ENCODE peak calls at places on chromosomes 6 and 20, in five cellular contexts. V, A, D, C and Q are unnamed samples.

GRCh38 chr6:133991096-133991593 is 38.1 kb downstream of the TBPL1 start:
- DNase-seq in V (no peak), A (no peak), D (no peak), C (no peak), Q (no peak)

GRCh38 chr6:136582702-136583471 is 32.7 kb upstream of the MAP7 start:
- DNase-seq in V (no peak), A (no peak), D (no peak), C (no peak), Q (no peak)

GRCh38 chr6:138546733-138547185 is 47.5 kb upstream of the NHSL1 start:
- DNase-seq in V (no peak), A (no peak), D (no peak), C (no peak), Q (no peak)

GRCh38 chr6:16436550-16436949 is 198.2 kb downstream of the GMPR start:
- DNase-seq in V (no peak), A (no peak), D (no peak), C (no peak), Q (no peak)

GRCh38 chr6:154218787-154219186 is 137.8 kb downstream of the IPCEF1 start:
- DNase-seq in V (no peak), A (no peak), D (no peak), C (no peak), Q (no peak)

GRCh38 chr6:168364793-168365421 is 45.3 kb upstream of the DACT2 start:
- DNase-seq in V (no peak), A (no peak), D (no peak), C (no peak), Q (no peak)

GRCh38 chr6:44234101-44235090 is 11.0 kb downstream of the SLC29A1 start:
- DNase-seq in V (peak; percentile 61), A (peak; percentile 61), D (peak; percentile 87), C (peak; percentile 65), Q (no peak)

GRCh38 chr6:158043586-158044524 is 62.2 kb downstream of the SYNJ2 start:
- DNase-seq in V (peak; percentile 19), A (peak; percentile 67), D (no peak), C (peak; percentile 55), Q (no peak)

GRCh38 chr6:116012471-116012949 is 48.2 kb downstream of the FRK start:
- DNase-seq in V (no peak), A (no peak), D (no peak), C (peak; percentile 32), Q (no peak)

GRCh38 chr6:56816393-56816792 is 138.5 kb upstream of the BEND6 start:
- DNase-seq in V (no peak), A (no peak), D (no peak), C (no peak), Q (no peak)

GRCh38 chr6:63097222-63097621 is 114.0 kb upstream of the FKBP1C start:
- DNase-seq in V (no peak), A (no peak), D (no peak), C (no peak), Q (no peak)

GRCh38 chr20:32333181-32333987 is 24.7 kb upstream of the ASXL1 start:
- DNase-seq in V (no peak), A (no peak), D (no peak), C (no peak), Q (no peak)

GRCh38 chr6:29809249-29809648 is 18.4 kb upstream of the HLA-G start:
- DNase-seq in V (no peak), A (no peak), D (no peak), C (no peak), Q (no peak)

GRCh38 chr6:150857062-150857905 is 8.2 kb upstream of the MTHFD1L start:
- DNase-seq in V (no peak), A (no peak), D (no peak), C (no peak), Q (no peak)

GRCh38 chr6:4664911-4665310 is 111.3 kb upstream of the CDYL start:
- DNase-seq in V (no peak), A (peak; percentile 10), D (no peak), C (no peak), Q (no peak)

GRCh38 chr6:110884321-110884720 is 9.7 kb downstream of the AMD1 start:
- DNase-seq in V (no peak), A (no peak), D (no peak), C (no peak), Q (no peak)

GRCh38 chr20:23655551-23656211 is 17.9 kb upstream of the CST3 start:
- DNase-seq in V (peak; percentile 84), A (no peak), D (no peak), C (no peak), Q (no peak)

GRCh38 chr6:29651413-29652197 is 5.3 kb upstream of the MOG start:
- DNase-seq in V (no peak), A (no peak), D (peak; percentile 21), C (no peak), Q (no peak)

GRCh38 chr6:105179244-105180065 is at the start of gene POPDC3:
- DNase-seq in V (no peak), A (no peak), D (peak; percentile 78), C (peak; percentile 38), Q (no peak)

GRCh38 chr6:144341831-144342527 is 56.8 kb downstream of the UTRN start:
- DNase-seq in V (no peak), A (peak; percentile 46), D (no peak), C (no peak), Q (no peak)

GRCh38 chr6:116335612-116336011 is 35.1 kb upstream of the DSE start:
- DNase-seq in V (no peak), A (no peak), D (no peak), C (no peak), Q (no peak)

GRCh38 chr6:163460307-163460782 is 45.8 kb downstream of the QKI start:
- DNase-seq in V (no peak), A (no peak), D (peak; percentile 42), C (no peak), Q (no peak)

GRCh38 chr6:100381111-100381510 is 83.6 kb downstream of the SIM1 start:
- DNase-seq in V (no peak), A (no peak), D (no peak), C (no peak), Q (no peak)

GRCh38 chr6:147515327-147515726 is 6.8 kb downstream of the SAMD5 start:
- DNase-seq in V (no peak), A (no peak), D (no peak), C (no peak), Q (no peak)

GRCh38 chr20:13274311-13274965 is 53.4 kb downstream of the ISM1 start:
- DNase-seq in V (no peak), A (no peak), D (peak; percentile 76), C (no peak), Q (no peak)

GRCh38 chr6:156883497-156884252 is 106.5 kb downstream of the ARID1B start:
- DNase-seq in V (no peak), A (peak; percentile 61), D (no peak), C (peak; percentile 67), Q (peak; percentile 35)

GRCh38 chr6:156887623-156888269 is 110.6 kb downstream of the ARID1B start:
- DNase-seq in V (no peak), A (no peak), D (no peak), C (no peak), Q (no peak)

GRCh38 chr6:156886409-156886808 is 109.2 kb downstream of the ARID1B start:
- DNase-seq in V (no peak), A (no peak), D (no peak), C (peak; percentile 52), Q (no peak)

GRCh38 chr6:156884306-156884705 is 107.1 kb downstream of the ARID1B start:
- DNase-seq in V (no peak), A (no peak), D (no peak), C (peak; percentile 35), Q (no peak)

GRCh38 chr6:156885562-156885961 is 108.4 kb downstream of the ARID1B start:
- DNase-seq in V (no peak), A (no peak), D (no peak), C (no peak), Q (no peak)
- H3K4me1 ChIP-seq in V (peaks cover 72% of the 10 kb centered on the region), A (peaks cover 5% of the 10 kb centered on the region), D (peaks cover 69% of the 10 kb centered on the region), C (peaks cover 85% of the 10 kb centered on the region), Q (peaks cover 17% of the 10 kb centered on the region)

GRCh38 chr20:48716086-48716485 is 111.7 kb downstream of the PREX1 start:
- DNase-seq in V (no peak), A (no peak), D (no peak), C (no peak), Q (no peak)
- H3K27ac ChIP-seq in V (no peak overlapping the region), A (no peak overlapping the region), D (no peak overlapping the region), C (peak overlapping the region; percentile 8), Q (no peak overlapping the region)

DNA sequence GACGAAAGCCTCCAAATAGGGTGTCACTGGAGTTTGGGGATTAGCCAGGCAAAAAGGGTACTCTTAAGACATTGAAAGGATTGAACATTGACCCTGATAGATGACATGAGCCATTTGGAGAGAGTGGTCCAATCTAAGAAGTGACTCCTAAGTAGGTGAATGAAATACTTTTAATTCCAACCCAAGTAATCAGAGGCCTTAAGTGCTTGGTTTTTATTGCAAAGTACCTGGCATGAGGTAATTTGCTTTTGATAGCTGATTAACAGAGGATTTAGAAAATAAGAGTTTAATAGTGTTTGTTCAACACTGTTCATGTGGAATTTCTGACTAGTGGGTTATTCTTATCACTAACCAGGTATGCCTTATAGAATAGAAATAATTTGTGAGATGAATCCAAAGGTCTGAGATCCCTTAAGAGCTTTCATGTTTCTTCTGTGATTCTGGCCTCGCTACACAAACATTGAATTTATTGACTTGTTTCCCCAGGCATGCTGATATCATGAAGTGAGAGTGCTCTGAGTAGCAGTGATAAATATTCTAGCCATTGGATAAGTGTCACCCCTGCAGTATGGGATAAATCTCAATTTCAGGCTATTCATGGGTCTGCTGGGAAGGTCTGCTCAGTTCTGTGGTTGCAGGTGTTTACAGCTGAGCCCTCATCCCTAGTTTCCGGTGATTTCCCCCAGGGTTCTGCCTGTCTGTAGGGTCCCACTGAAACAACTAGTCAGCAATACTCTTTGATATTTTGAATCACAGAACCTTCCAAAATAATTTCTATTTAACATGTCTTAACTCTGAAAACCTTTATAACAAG is 6.6 kb downstream of the NCOA7 start:
- DNase-seq in V (no peak), A (no peak), D (no peak), C (no peak), Q (no peak)
- H3K4me1 ChIP-seq in V (peaks cover 55% of the 10 kb centered on the region), A (no peaks in the 10 kb centered on the region), D (no peaks in the 10 kb centered on the region), C (peaks cover 51% of the 10 kb centered on the region), Q (peaks cover 5% of the 10 kb centered on the region)

DNA sequence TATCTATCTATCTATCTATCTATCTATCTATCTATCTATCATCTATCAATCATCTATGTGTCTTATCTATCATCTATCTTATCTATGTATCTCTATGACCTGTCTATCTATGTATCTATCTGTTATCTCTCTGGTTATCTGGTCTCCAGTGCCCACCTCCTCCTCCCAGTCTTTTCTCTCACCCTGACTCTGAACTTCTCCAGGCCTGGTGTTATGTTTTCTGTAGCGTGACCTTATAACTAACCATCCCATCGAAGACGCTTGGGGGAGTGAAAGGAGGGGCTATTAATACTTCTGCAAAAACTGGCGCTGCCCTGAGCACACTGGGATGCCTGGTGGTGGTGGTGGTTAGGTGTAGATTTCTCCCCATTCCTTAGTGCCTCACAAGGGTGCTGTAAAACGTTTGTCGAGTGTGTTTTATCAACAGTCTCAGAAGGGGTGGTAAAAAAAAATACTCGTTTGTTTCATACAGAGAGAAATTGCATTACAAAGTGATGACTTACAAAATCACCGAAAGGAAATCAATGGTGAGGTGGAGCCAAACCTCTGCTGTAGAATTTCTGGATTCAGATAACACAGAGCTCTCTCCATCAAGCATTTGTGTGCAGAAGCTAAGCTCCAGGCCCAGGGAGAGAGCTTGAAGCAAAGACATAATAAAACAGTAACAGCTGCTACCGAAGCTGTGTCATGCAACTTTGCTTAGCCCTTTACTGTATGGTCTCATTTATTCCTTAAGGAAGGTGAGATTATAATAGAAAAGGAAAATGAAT is 156.1 kb downstream of the BCAS1 start:
- DNase-seq in V (no peak), A (no peak), D (no peak), C (no peak), Q (no peak)
- H3K27ac ChIP-seq in V (peak overlapping the region; percentile 89), A (peak overlapping the region; percentile 94), D (peak overlapping the region; percentile 13), C (no peak overlapping the region), Q (peak overlapping the region; percentile 86)